ENCODE peak calls at places on chromosome 2, in five cellular contexts. One of them, this sample, is unnamed.

GRCh38 chr2:237280235-237280634 is 133.7 kb downstream of the COL6A3 start:
- DNase-seq in A549: no peak
- DNase-seq in K562: no peak
- DNase-seq in mucosa of descending colon: no peak
- DNase-seq in GM12864: no peak
- DNase-seq in this sample: no peak

GRCh38 chr2:226797289-226797988 is 2.2 kb downstream of the IRS1 start:
- DNase-seq in GM12864: no peak
- DNase-seq in mucosa of descending colon: peak; percentile 49
- DNase-seq in A549: no peak
- DNase-seq in K562: no peak
- DNase-seq in this sample: no peak

GRCh38 chr2:96537066-96537733 is 648 bp downstream of the ARID5A start:
- DNase-seq in GM12864: peak; percentile 85
- DNase-seq in A549: no peak
- DNase-seq in mucosa of descending colon: peak; percentile 83
- DNase-seq in K562: peak; percentile 58
- DNase-seq in this sample: peak; percentile 97

GRCh38 chr2:34126279-34126678 is 527.2 kb upstream of the FAM98A start:
- DNase-seq in mucosa of descending colon: no peak
- DNase-seq in K562: no peak
- DNase-seq in A549: no peak
- DNase-seq in GM12864: no peak
- DNase-seq in this sample: no peak

GRCh38 chr2:9693138-9693520 is 62.3 kb upstream of the YWHAQ start:
- DNase-seq in K562: no peak
- DNase-seq in mucosa of descending colon: no peak
- DNase-seq in GM12864: no peak
- DNase-seq in A549: no peak
- DNase-seq in this sample: peak; percentile 66

GRCh38 chr2:231545105-231545902 is 15.1 kb upstream of the NMUR1 start:
- DNase-seq in mucosa of descending colon: peak; percentile 42
- DNase-seq in A549: no peak
- DNase-seq in GM12864: peak; percentile 98
- DNase-seq in K562: peak; percentile 16
- DNase-seq in this sample: peak; percentile 98

GRCh38 chr2:124112966-124113365 is 87.9 kb downstream of the CNTNAP5 start:
- DNase-seq in A549: no peak
- DNase-seq in GM12864: no peak
- DNase-seq in K562: no peak
- DNase-seq in mucosa of descending colon: no peak
- DNase-seq in this sample: no peak

GRCh38 chr2:129902731-129903585 is 76.5 kb upstream of the RAB6C start:
- DNase-seq in GM12864: no peak
- DNase-seq in K562: no peak
- DNase-seq in A549: no peak
- DNase-seq in mucosa of descending colon: no peak
- DNase-seq in this sample: no peak

GRCh38 chr2:101754613-101755012 is 57.1 kb downstream of the MAP4K4 start:
- DNase-seq in K562: no peak
- DNase-seq in GM12864: no peak
- DNase-seq in mucosa of descending colon: no peak
- DNase-seq in A549: no peak
- DNase-seq in this sample: no peak

GRCh38 chr2:99652862-99653261 is 163.0 kb upstream of the REV1 start:
- DNase-seq in mucosa of descending colon: no peak
- DNase-seq in K562: no peak
- DNase-seq in GM12864: no peak
- DNase-seq in A549: no peak
- DNase-seq in this sample: no peak

DNA sequence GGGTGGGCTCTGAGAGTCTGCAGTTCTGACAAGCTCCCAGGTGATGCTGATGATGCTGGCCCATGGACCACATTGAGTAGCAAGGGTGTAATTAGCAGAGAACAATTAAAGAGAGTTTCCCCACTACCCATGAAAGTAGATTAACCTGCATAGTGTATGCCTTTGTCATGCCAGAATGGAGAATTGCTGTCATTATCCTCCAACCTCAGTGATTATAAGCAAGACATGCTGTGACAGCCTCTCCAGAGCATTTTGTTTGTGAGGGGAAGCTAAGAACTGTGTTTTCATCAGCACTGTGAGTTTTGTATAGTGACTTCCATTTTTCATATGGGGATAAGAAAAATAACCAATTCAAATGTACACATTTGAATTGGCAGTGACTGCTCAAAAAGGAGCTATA is 59.6 kb upstream of the LYPD1 start:
- DNase-seq in K562: no peak
- DNase-seq in A549: no peak
- DNase-seq in mucosa of descending colon: no peak
- DNase-seq in GM12864: no peak
- DNase-seq in this sample: no peak
- TF ChIP-seq CTCF in K562: no peak
- TF ChIP-seq CTCF in A549: no peak
- TF ChIP-seq CTCF in mucosa of descending colon: no peak
- TF ChIP-seq CTCF in GM12864: no peak
- TF ChIP-seq CTCF in this sample: no peak

GRCh38 chr2:172734711-172735645 is 667 bp upstream of the RAPGEF4 start:
- DNase-seq in GM12864: no peak
- DNase-seq in A549: peak; percentile 20
- DNase-seq in K562: no peak
- DNase-seq in mucosa of descending colon: no peak
- DNase-seq in this sample: no peak
- H3K4me3 ChIP-seq in GM12864: no peak overlapping the region
- H3K4me3 ChIP-seq in A549: peak overlapping the region; percentile 80
- H3K4me3 ChIP-seq in K562: no peak overlapping the region
- H3K4me3 ChIP-seq in mucosa of descending colon: no peak overlapping the region
- H3K4me3 ChIP-seq in this sample: no peak overlapping the region

DNA sequence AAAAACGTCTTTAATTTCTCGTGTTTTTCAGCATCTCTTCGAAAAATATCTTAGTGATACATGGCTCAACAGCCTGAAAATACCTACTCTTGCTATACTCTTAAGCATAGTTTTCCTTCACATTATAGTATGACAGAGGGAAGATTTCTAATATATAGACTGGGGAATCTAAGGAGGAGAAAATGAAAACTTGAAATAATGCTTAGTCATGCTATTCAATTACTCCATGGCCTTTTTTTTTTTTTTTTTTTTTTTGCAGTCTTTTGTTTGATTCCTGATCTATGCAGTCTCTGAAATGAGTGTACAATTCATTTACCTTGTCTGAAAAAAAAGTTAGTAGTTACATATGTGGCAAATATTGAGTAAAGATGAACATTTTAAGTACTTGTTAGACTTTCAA is 337.8 kb downstream of the ARHGAP15 start:
- DNase-seq in K562: no peak
- DNase-seq in GM12864: no peak
- DNase-seq in mucosa of descending colon: no peak
- DNase-seq in A549: no peak
- DNase-seq in this sample: no peak
- TF ChIP-seq CTCF in K562: no peak
- TF ChIP-seq CTCF in GM12864: no peak
- TF ChIP-seq CTCF in mucosa of descending colon: no peak
- TF ChIP-seq CTCF in A549: no peak
- TF ChIP-seq CTCF in this sample: no peak

DNA sequence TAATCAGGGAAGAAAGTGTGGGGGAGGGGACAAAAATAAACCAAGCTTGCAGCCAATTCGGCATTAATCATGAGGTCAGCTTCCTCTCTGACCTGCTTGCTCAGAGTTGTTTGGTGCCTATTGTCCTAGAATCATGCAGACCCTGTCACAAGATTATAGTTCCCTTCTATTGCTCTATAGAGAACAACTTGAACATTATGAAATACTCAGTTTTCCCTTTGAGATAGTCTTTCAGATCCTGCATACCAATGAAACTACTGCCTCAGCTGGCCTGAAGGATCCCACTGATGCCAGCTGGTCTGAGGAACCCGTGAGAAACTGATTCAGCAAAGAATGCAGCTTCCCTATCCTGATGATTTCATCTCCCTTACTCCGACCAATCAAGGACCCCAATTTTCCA is 955 bp upstream of the BBS5 start:
- DNase-seq in GM12864: no peak
- DNase-seq in K562: no peak
- DNase-seq in mucosa of descending colon: no peak
- DNase-seq in A549: no peak
- DNase-seq in this sample: no peak
- H3K4me3 ChIP-seq in GM12864: no peak overlapping the region
- H3K4me3 ChIP-seq in K562: no peak overlapping the region
- H3K4me3 ChIP-seq in mucosa of descending colon: no peak overlapping the region
- H3K4me3 ChIP-seq in A549: no peak overlapping the region
- H3K4me3 ChIP-seq in this sample: no peak overlapping the region